ENCODE peak calls at places on chromosomes 4 and X, in four cellular contexts. I is HL-60, E is GM12878, C is K562. G is an unnamed sample.

GRCh38 chr4:41455215-41455614 is 82.7 kb upstream of the LIMCH1 start:
- DNase-seq in I (no peak), E (no peak), C (no peak), G (no peak)

GRCh38 chrX:130032552-130032951 is 50.1 kb downstream of the BCORL1 start:
- DNase-seq in I (no peak), E (no peak), C (no peak), G (no peak)

GRCh38 chr4:90540536-90540935 is 413.3 kb downstream of the CCSER1 start:
- DNase-seq in I (no peak), E (no peak), C (no peak), G (no peak)

GRCh38 chrX:103730746-103731508 is 20.2 kb downstream of the TMEM31 start:
- DNase-seq in I (no peak), E (no peak), C (no peak), G (no peak)

GRCh38 chr4:154366956-154367355 is 124.6 kb downstream of the DCHS2 start:
- DNase-seq in I (no peak), E (no peak), C (no peak), G (no peak)

GRCh38 chr4:7435411-7436095 is 823 bp upstream of the PSAPL1 start:
- DNase-seq in I (no peak), E (no peak), C (no peak), G (no peak)

GRCh38 chrX:34528081-34528480 is 129.0 kb downstream of the TMEM47 start:
- DNase-seq in I (no peak), E (no peak), C (no peak), G (no peak)

GRCh38 chr4:107780665-107781064 is 44.1 kb upstream of the SGMS2 start:
- DNase-seq in I (peak), E (no peak), C (no peak), G (no peak)

GRCh38 chrX:35380808-35381700 is 417.1 kb upstream of the MAGEB16 start:
- DNase-seq in I (peak), E (peak), C (no peak), G (no peak)

GRCh38 chr4:121721700-121722099 is 24.9 kb upstream of the ANXA5 start:
- DNase-seq in I (no peak), E (no peak), C (no peak), G (no peak)
- TF ChIP-seq POLR2AphosphoS5 in I (no peak), E (no peak), C (no peak), G (no peak)

DNA sequence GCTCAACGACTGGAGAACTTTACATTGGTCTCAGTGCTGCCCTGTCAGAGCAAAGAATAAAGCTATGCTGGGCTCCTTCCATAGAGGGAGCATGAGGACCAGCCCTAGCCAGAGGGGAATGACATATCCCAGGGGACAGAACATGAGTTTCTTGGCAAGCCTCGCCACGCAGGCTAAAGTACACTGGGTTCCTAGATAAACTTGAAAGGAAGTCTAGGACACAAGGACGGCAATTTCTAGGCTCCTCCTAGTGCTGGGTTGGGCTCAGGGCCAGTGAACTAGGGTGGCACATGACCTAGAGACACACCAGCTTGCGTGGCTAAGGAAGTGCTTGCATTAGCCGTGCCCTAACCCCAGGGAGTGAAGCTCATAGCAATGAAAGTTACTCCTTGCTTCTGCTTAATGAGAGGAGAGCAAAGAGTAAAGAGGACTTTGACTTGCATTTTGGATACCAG is 141.0 kb downstream of the MAB21L2 start:
- DNase-seq in I (no peak), E (no peak), C (no peak), G (no peak)
- TF ChIP-seq SPI1 in I (peak), E (no peak), C (no peak), G (no peak)

GRCh38 chr4:141134586-141134985 is 1.3 kb upstream of the RNF150 start:
- DNase-seq in I (no peak), E (no peak), C (no peak), G (no peak)
- TF ChIP-seq POLR2AphosphoS5 in I (no peak), E (no peak), C (no peak), G (no peak)

GRCh38 chrX:17878028-17878670 is 17.1 kb upstream of the RAI2 start:
- DNase-seq in I (no peak), E (no peak), C (no peak), G (no peak)
- TF ChIP-seq SPI1 in I (no peak), E (no peak), C (no peak), G (no peak)

GRCh38 chr4:53192496-53192895 is 173.4 kb downstream of the SCFD2 start:
- DNase-seq in I (no peak), E (no peak), C (no peak), G (no peak)
- TF ChIP-seq POLR2AphosphoS5 in I (no peak), E (no peak), C (no peak), G (no peak)

DNA sequence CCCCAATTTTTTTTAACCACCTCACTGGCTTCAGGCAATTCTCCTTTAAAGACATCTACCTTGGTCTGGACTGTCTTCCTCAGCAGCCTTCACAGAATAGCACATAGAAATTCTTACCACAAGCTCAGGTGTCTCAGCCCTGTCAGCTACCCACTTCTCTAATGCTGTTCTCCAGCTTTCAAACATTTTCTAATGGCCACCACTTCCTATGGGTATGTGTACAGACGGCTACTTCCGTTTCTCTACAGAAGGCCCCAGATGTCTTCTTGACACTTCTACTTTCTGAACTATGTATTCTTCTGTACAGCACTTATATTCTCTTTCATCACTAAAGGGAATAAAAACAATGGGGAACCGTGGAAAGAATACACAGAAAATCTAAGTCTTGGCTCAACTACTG is 13.4 kb downstream of the OPHN1 start:
- DNase-seq in I (peak), E (no peak), C (no peak), G (no peak)
- TF ChIP-seq SPI1 in I (peak), E (no peak), C (no peak), G (no peak)

GRCh38 chrX:152892999-152893605 is 4.8 kb upstream of the ZNF185 start:
- DNase-seq in I (no peak), E (no peak), C (no peak), G (no peak)

GRCh38 chrX:152895724-152896420 is 2.0 kb upstream of the ZNF185 start:
- DNase-seq in I (no peak), E (no peak), C (no peak), G (no peak)

GRCh38 chrX:152895121-152895520 is 2.7 kb upstream of the ZNF185 start:
- DNase-seq in I (no peak), E (no peak), C (no peak), G (no peak)

GRCh38 chrX:152893631-152894610 is 3.9 kb upstream of the ZNF185 start:
- DNase-seq in I (no peak), E (no peak), C (no peak), G (no peak)

GRCh38 chrX:152892499-152892898 is 5.4 kb upstream of the ZNF185 start:
- DNase-seq in I (no peak), E (no peak), C (no peak), G (no peak)
- TF ChIP-seq POLR2AphosphoS5 in I (no peak), E (no peak), C (no peak), G (no peak)

GRCh38 chr4:24796632-24797031 is 1.3 kb downstream of the SOD3 start:
- DNase-seq in I (no peak), E (no peak), C (no peak), G (no peak)
- TF ChIP-seq SPI1 in I (no peak), E (no peak), C (no peak), G (no peak)

G was measured in GM12891.